ENCODE peak calls at places on chromosomes 3 and 15, in four cellular contexts. A is GM12891, K is K562, G is GM12878. P is an unnamed sample.
A peak's percentile ranks its signal among the peaks of the same experiment; 100 is the strongest.

GRCh38 chr3:66336358-66336766 is 115.6 kb downstream of the SLC25A26 start:
- DNase-seq in G (no peak), A (no peak), K (no peak), P (no peak)

GRCh38 chr15:93274276-93274675 is 185.3 kb upstream of the RGMA start:
- DNase-seq in A (no peak), K (no peak), G (no peak), P (no peak)

GRCh38 chr3:9932843-9933560 is 632 bp upstream of the CRELD1 start:
- DNase-seq in G (peak; percentile 40), A (peak; percentile 81), K (peak; percentile 86), P (peak; percentile 69)

GRCh38 chr15:97623091-97623661 is 337.3 kb upstream of the ARRDC4 start:
- DNase-seq in G (no peak), K (no peak), A (no peak), P (no peak)

GRCh38 chr15:68195336-68196112 is 9.6 kb downstream of the CALML4 start:
- DNase-seq in A (no peak), G (no peak), K (no peak), P (no peak)

GRCh38 chr15:74978503-74978902 is 16.9 kb upstream of the SCAMP5 start:
- DNase-seq in G (no peak), K (no peak), A (no peak), P (no peak)

GRCh38 chr3:151067158-151067557 is 18.3 kb upstream of the MED12L start:
- DNase-seq in K (no peak), G (no peak), A (no peak), P (no peak)

GRCh38 chr3:159884661-159885402 is 103.8 kb upstream of the IL12A start:
- DNase-seq in A (peak; percentile 17), G (no peak), K (peak; percentile 18), P (peak; percentile 7)

GRCh38 chr3:54633444-54634121 is 294.3 kb downstream of the LRTM1 start:
- DNase-seq in K (no peak), A (no peak), G (no peak), P (no peak)

GRCh38 chr15:60901647-60902046 is 327.5 kb downstream of the RORA start:
- DNase-seq in A (peak; percentile 9), G (peak; percentile 92), K (no peak), P (no peak)

GRCh38 chr15:45136378-45136764 is 6.6 kb downstream of the DUOX1 start:
- DNase-seq in K (peak; percentile 46), A (no peak), G (no peak), P (no peak)

GRCh38 chr3:113514265-113514769 is 639 bp downstream of the SPICE1 start:
- DNase-seq in A (no peak), K (peak; percentile 5), G (no peak), P (no peak)

GRCh38 chr3:14805946-14806537 is 12.7 kb upstream of the FGD5 start:
- DNase-seq in G (no peak), K (no peak), A (no peak), P (no peak)

GRCh38 chr3:137761099-137761562 is 3.0 kb upstream of the SOX14 start:
- DNase-seq in A (no peak), K (no peak), G (no peak), P (no peak)

GRCh38 chr15:25391971-25392733 is 46.7 kb downstream of the UBE3A start:
- DNase-seq in A (no peak), G (no peak), K (no peak), P (no peak)

GRCh38 chr3:196323723-196324122 is 5.7 kb upstream of the DYNLT2B start:
- DNase-seq in A (no peak), G (no peak), K (no peak), P (no peak)

GRCh38 chr3:8629151-8630021 is 15.2 kb downstream of the SSUH2 start:
- DNase-seq in K (peak; percentile 90), A (peak; percentile 53), G (peak; percentile 12), P (peak; percentile 24)

GRCh38 chr15:58932791-58933310 is 628 bp downstream of the SLTM start:
- DNase-seq in G (no peak), A (no peak), K (no peak), P (no peak)

GRCh38 chr15:44596511-44597010 is 59.6 kb downstream of the EIF3J start:
- DNase-seq in A (no peak), G (peak; percentile 28), K (no peak), P (no peak)

GRCh38 chr3:194130807-194131589 is 5.0 kb upstream of the HES1 start:
- DNase-seq in K (no peak), A (no peak), G (peak; percentile 95), P (no peak)

GRCh38 chr3:70914889-70915288 is 602.5 kb upstream of the MDFIC2 start:
- DNase-seq in A (no peak), G (no peak), K (no peak), P (no peak)

DNA sequence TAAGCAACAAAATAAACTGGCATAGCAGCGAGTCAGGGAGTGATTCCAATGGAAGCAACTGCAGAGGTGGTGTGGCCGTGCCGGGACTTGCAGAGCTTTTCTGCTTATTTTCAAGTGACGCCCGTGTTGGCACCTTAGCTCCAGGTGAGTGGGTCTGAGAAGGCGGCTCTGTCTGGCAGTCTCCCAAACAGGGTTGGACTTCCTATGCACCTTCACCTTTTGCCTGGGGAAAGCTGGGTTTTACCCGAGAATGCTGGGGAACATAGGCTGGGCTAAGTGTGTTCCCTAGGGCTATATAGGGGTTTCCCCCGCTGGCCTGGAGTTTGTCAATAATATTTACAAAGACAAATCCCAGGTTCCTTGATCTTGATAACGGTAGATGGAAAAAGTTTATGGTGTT is 179.9 kb upstream of the TBL1XR1 start:
- DNase-seq in G (no peak), K (no peak), A (no peak), P (no peak)
- TF ChIP-seq SPI1 in G (no peak), K (no peak), A (no peak), P (no peak)

GRCh38 chr15:65379986-65380385 is 2.2 kb upstream of the IGDCC3 start:
- DNase-seq in G (no peak), K (no peak), A (no peak), P (no peak)
- TF ChIP-seq SPI1 in G (no peak), K (no peak), A (no peak), P (no peak)

DNA sequence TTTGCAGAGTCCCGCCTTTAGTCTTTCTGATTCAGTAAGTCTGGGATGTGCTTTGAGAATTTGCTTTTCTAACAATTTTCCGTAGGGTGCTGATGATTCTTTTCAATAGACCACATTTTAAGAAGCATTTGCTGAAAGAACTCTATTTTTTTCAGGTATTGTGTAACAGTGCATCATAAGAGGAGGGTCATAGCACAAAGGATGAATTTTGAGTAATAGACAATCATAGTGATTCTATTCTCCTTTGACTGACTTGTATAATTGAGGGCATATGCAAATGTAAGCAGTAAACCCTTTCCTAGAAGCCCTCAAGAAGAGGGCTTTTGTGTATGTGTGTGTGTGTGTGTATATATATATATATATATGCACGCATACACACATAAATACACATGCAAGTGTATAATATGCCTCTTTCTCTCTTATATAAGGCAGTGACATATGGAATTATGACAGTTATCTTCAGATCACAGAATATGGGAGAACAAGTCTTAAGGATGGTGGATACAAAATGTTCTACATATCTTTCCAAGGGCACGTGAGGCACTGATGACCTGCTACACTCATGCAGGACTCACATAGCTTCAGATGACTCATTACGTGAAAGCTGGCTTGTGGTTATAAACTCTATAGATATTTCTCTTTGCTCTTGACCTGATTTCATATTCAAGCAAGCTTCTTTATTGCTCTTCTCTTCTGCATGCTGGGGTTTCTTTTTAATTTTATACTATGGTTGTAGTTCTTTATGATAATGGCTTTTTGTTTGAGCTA is 6.5 kb upstream of the PLSCR1 start:
- DNase-seq in G (no peak), A (no peak), K (no peak), P (no peak)
- TF ChIP-seq SPI1 in G (no peak), A (no peak), K (no peak), P (no peak)

GRCh38 chr3:141426404-141427034 is 58.2 kb downstream of the ZBTB38 start:
- DNase-seq in A (no peak), G (no peak), K (no peak), P (peak; percentile 38)
- TF ChIP-seq SPI1 in A (no peak), G (no peak), K (peak; percentile 45), P (peak; percentile 39)

GRCh38 chr3:180295811-180296210 is 259.1 kb upstream of the PEX5L start:
- DNase-seq in G (no peak), A (no peak), K (no peak), P (no peak)
- TF ChIP-seq SPI1 in G (no peak), A (no peak), K (no peak), P (no peak)

DNA sequence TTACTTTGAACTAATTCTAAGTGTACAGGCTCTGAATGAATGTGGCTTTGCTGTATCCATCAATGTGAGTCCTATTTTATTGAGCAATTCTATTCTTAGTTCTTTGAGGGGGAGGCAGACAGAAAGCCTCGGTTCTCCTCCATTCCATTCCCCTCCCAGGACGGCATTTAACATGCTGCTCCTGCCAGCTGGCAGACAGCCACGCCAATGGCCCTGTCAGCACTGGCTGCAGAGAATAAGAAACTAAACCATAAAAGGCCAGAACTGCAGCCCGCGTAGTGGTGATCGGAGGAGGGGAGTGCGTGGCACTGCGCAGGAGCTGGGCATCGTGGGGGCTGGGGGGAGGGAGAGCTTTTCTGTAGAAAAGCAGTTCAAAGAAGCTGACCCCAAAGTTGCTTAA is 76.0 kb upstream of the HACD2 start:
- DNase-seq in A (no peak), G (no peak), K (no peak), P (no peak)
- TF ChIP-seq SPI1 in A (no peak), G (no peak), K (no peak), P (no peak)

P was measured in HL-60.